ENCODE peak calls at places on chromosomes 4 and X, in six cellular contexts. One of them, this sample, is unnamed.
A peak's percentile ranks its signal among the peaks of the same experiment; 100 is the strongest.

GRCh38 chr4:33715996-33716395 is 2528.3 kb downstream of the ARAP2 start:
- DNase-seq in CD8-positive, alpha-beta memory T cell: no peak
- DNase-seq in PC-3: peak; percentile 79
- DNase-seq in tibial nerve: no peak
- DNase-seq in MM.1S: peak; percentile 32
- DNase-seq in CD8-positive, alpha-beta T cell: no peak
- DNase-seq in this sample: no peak

GRCh38 chr4:29710519-29710918 is 1009.6 kb upstream of the PCDH7 start:
- DNase-seq in CD8-positive, alpha-beta memory T cell: no peak
- DNase-seq in PC-3: no peak
- DNase-seq in tibial nerve: no peak
- DNase-seq in MM.1S: no peak
- DNase-seq in CD8-positive, alpha-beta T cell: no peak
- DNase-seq in this sample: no peak

GRCh38 chr4:13970349-13970748 is 342.8 kb upstream of the BOD1L1 start:
- DNase-seq in CD8-positive, alpha-beta memory T cell: no peak
- DNase-seq in PC-3: no peak
- DNase-seq in tibial nerve: no peak
- DNase-seq in MM.1S: no peak
- DNase-seq in CD8-positive, alpha-beta T cell: no peak
- DNase-seq in this sample: no peak

GRCh38 chr4:1195894-1196401 is 23.6 kb upstream of the SPON2 start:
- DNase-seq in CD8-positive, alpha-beta memory T cell: no peak
- DNase-seq in PC-3: no peak
- DNase-seq in tibial nerve: no peak
- DNase-seq in MM.1S: no peak
- DNase-seq in CD8-positive, alpha-beta T cell: no peak
- DNase-seq in this sample: no peak

GRCh38 chr4:183721207-183722081 is 62.4 kb downstream of the TRAPPC11 start:
- DNase-seq in CD8-positive, alpha-beta memory T cell: peak; percentile 16
- DNase-seq in PC-3: no peak
- DNase-seq in tibial nerve: no peak
- DNase-seq in MM.1S: peak; percentile 74
- DNase-seq in CD8-positive, alpha-beta T cell: no peak
- DNase-seq in this sample: peak; percentile 92

GRCh38 chrX:292900-293897 is 12.0 kb downstream of the PLCXD1 start:
- DNase-seq in CD8-positive, alpha-beta memory T cell: no peak
- DNase-seq in PC-3: no peak
- DNase-seq in tibial nerve: no peak
- DNase-seq in MM.1S: no peak
- DNase-seq in CD8-positive, alpha-beta T cell: no peak
- DNase-seq in this sample: no peak

GRCh38 chr4:87188063-87188462 is 32.4 kb downstream of the KLHL8 start:
- DNase-seq in CD8-positive, alpha-beta memory T cell: no peak
- DNase-seq in PC-3: peak; percentile 58
- DNase-seq in tibial nerve: no peak
- DNase-seq in MM.1S: no peak
- DNase-seq in CD8-positive, alpha-beta T cell: no peak
- DNase-seq in this sample: no peak

GRCh38 chr4:73726000-73726399 is 14.4 kb upstream of the CXCL8 start:
- DNase-seq in CD8-positive, alpha-beta memory T cell: no peak
- DNase-seq in PC-3: peak; percentile 99
- DNase-seq in tibial nerve: no peak
- DNase-seq in MM.1S: no peak
- DNase-seq in CD8-positive, alpha-beta T cell: no peak
- DNase-seq in this sample: no peak

GRCh38 chr4:86452323-86452995 is 92.6 kb upstream of the MAPK10 start:
- DNase-seq in CD8-positive, alpha-beta memory T cell: no peak
- DNase-seq in PC-3: no peak
- DNase-seq in tibial nerve: no peak
- DNase-seq in MM.1S: no peak
- DNase-seq in CD8-positive, alpha-beta T cell: no peak
- DNase-seq in this sample: no peak

GRCh38 chr4:38377195-38377594 is 286.8 kb upstream of the KLF3 start:
- DNase-seq in CD8-positive, alpha-beta memory T cell: no peak
- DNase-seq in PC-3: peak; percentile 5
- DNase-seq in tibial nerve: no peak
- DNase-seq in MM.1S: no peak
- DNase-seq in CD8-positive, alpha-beta T cell: no peak
- DNase-seq in this sample: no peak

GRCh38 chr4:24226667-24227066 is 336.8 kb upstream of the PPARGC1A start:
- DNase-seq in CD8-positive, alpha-beta memory T cell: no peak
- DNase-seq in PC-3: no peak
- DNase-seq in tibial nerve: no peak
- DNase-seq in MM.1S: peak; percentile 72
- DNase-seq in CD8-positive, alpha-beta T cell: no peak
- DNase-seq in this sample: no peak
- H3K4me3 ChIP-seq in CD8-positive, alpha-beta memory T cell: no peak overlapping the region
- H3K4me3 ChIP-seq in PC-3: no peak overlapping the region
- H3K4me3 ChIP-seq in tibial nerve: no peak overlapping the region
- H3K4me3 ChIP-seq in MM.1S: peak overlapping the region; percentile 9
- H3K4me3 ChIP-seq in CD8-positive, alpha-beta T cell: no peak overlapping the region
- H3K4me3 ChIP-seq in this sample: no peak overlapping the region

GRCh38 chr4:126986005-126986404 is 646.8 kb upstream of the INTU start:
- DNase-seq in CD8-positive, alpha-beta memory T cell: no peak
- DNase-seq in PC-3: no peak
- DNase-seq in tibial nerve: no peak
- DNase-seq in MM.1S: no peak
- DNase-seq in CD8-positive, alpha-beta T cell: no peak
- DNase-seq in this sample: no peak
- H3K27ac ChIP-seq in CD8-positive, alpha-beta memory T cell: no peak overlapping the region
- H3K27ac ChIP-seq in PC-3: no peak overlapping the region
- H3K27ac ChIP-seq in tibial nerve: no peak overlapping the region
- H3K27ac ChIP-seq in MM.1S: no peak overlapping the region
- H3K27ac ChIP-seq in CD8-positive, alpha-beta T cell: no peak overlapping the region
- H3K27ac ChIP-seq in this sample: no peak overlapping the region

GRCh38 chr4:123546661-123547060 is 150.1 kb downstream of the SPRY1 start:
- DNase-seq in CD8-positive, alpha-beta memory T cell: no peak
- DNase-seq in PC-3: no peak
- DNase-seq in tibial nerve: no peak
- DNase-seq in MM.1S: no peak
- DNase-seq in CD8-positive, alpha-beta T cell: no peak
- DNase-seq in this sample: peak; percentile 48
- H3K4me3 ChIP-seq in CD8-positive, alpha-beta memory T cell: no peak overlapping the region
- H3K4me3 ChIP-seq in PC-3: no peak overlapping the region
- H3K4me3 ChIP-seq in tibial nerve: no peak overlapping the region
- H3K4me3 ChIP-seq in MM.1S: no peak overlapping the region
- H3K4me3 ChIP-seq in CD8-positive, alpha-beta T cell: no peak overlapping the region
- H3K4me3 ChIP-seq in this sample: no peak overlapping the region

DNA sequence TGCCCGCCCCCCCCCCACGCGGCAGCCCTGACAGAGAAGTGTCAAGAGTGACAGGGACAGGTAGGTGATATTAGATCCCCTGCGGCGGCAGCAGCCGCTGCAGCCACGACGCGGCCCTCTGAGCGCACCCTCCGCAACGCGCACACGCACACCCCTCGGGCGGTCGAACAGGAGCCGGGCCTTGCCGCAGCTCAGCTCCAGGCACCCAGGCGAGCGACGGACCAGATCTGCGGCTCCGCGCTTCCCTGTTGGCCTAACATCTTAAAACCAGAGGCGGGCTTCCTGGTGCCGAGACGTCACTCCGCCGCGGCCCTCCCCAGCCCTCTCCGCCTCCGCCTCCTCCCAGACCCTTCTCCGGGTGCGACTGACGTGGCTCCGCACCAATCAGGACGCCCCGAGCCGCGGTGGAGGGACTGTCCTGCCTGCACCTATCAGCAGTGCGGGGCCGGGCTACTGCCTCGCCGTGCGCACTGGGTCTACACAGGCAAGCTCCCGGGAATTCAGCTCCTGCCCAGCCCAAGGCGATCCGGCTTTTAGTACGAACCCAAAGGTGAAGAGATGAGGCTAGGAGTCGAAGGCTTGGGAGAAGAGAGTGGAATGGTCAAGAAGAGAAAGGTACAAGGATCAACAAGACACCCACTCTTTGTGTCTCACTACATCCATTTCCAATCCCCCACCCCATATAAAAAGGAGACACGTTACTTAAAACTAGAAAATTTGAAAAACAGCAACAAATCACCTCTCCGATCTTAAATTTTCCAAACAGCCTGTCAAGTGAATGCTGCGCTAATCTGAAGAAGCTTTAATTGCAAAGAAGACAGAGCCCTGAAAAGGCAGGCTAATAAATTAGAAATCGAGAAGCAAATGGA is at the start of gene PITX2:
- DNase-seq in CD8-positive, alpha-beta memory T cell: no peak
- DNase-seq in PC-3: no peak
- DNase-seq in tibial nerve: no peak
- DNase-seq in MM.1S: no peak
- DNase-seq in CD8-positive, alpha-beta T cell: no peak
- DNase-seq in this sample: peak; percentile 97
- H3K27ac ChIP-seq in CD8-positive, alpha-beta memory T cell: no peak within 1 kb of the TSS
- H3K27ac ChIP-seq in PC-3: no peak within 1 kb of the TSS
- H3K27ac ChIP-seq in tibial nerve: no peak within 1 kb of the TSS
- H3K27ac ChIP-seq in MM.1S: no peak within 1 kb of the TSS
- H3K27ac ChIP-seq in CD8-positive, alpha-beta T cell: no peak within 1 kb of the TSS
- H3K27ac ChIP-seq in this sample: peak within 1 kb of the TSS; percentile 66

DNA sequence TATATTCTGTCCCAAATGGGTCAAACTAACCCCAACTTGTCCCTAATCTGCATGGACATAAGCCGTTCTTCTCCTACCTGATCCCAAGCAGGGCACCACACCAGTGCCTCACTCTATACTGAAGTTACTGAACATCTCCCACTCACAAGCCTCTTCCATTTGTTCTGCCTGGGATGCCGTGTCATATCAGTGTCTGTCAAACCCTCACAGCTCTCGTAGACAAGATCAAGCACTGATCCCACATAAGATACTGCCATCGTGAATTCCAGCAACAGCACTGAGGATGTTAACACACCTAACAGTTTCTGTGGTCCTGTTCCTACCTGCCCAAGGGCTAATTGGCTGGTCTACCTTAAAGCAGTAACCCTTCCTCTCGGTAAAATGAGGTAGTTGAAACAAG is 162.1 kb downstream of the APBB2 start:
- DNase-seq in CD8-positive, alpha-beta memory T cell: no peak
- DNase-seq in PC-3: no peak
- DNase-seq in tibial nerve: no peak
- DNase-seq in MM.1S: no peak
- DNase-seq in CD8-positive, alpha-beta T cell: no peak
- DNase-seq in this sample: no peak
- H3K4me3 ChIP-seq in CD8-positive, alpha-beta memory T cell: no peak overlapping the region
- H3K4me3 ChIP-seq in PC-3: no peak overlapping the region
- H3K4me3 ChIP-seq in tibial nerve: no peak overlapping the region
- H3K4me3 ChIP-seq in MM.1S: no peak overlapping the region
- H3K4me3 ChIP-seq in CD8-positive, alpha-beta T cell: no peak overlapping the region
- H3K4me3 ChIP-seq in this sample: no peak overlapping the region

GRCh38 chrX:33188881-33189280 is 22.5 kb downstream of the DMD start:
- DNase-seq in CD8-positive, alpha-beta memory T cell: no peak
- DNase-seq in PC-3: no peak
- DNase-seq in tibial nerve: no peak
- DNase-seq in MM.1S: no peak
- DNase-seq in CD8-positive, alpha-beta T cell: no peak
- DNase-seq in this sample: no peak

GRCh38 chrX:33183366-33183765 is 28.0 kb downstream of the DMD start:
- DNase-seq in CD8-positive, alpha-beta memory T cell: no peak
- DNase-seq in PC-3: no peak
- DNase-seq in tibial nerve: peak; percentile 9
- DNase-seq in MM.1S: peak; percentile 92
- DNase-seq in CD8-positive, alpha-beta T cell: no peak
- DNase-seq in this sample: no peak

GRCh38 chrX:33190016-33190415 is 21.3 kb downstream of the DMD start:
- DNase-seq in CD8-positive, alpha-beta memory T cell: no peak
- DNase-seq in PC-3: no peak
- DNase-seq in tibial nerve: no peak
- DNase-seq in MM.1S: no peak
- DNase-seq in CD8-positive, alpha-beta T cell: no peak
- DNase-seq in this sample: no peak

DNA sequence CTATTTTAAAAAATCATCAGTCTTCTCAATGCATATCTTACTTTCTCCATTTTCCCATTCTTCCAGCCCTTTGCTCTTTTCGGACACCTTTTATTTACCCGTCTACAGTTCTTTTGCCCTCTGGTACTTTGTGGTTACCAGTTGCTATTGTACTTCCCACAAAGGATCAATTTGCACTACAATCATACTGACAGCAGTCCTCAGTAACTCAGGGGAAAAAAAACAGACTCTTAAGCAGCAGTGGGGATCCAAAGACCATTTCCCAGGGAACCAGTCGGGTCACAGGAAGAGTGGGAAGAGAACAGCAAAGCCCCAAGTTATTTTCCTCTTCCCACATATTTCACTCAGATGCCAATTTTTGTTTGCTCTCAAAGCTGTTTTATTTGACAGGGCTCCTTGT is 23.1 kb downstream of the DMD start:
- DNase-seq in CD8-positive, alpha-beta memory T cell: no peak
- DNase-seq in PC-3: no peak
- DNase-seq in tibial nerve: no peak
- DNase-seq in MM.1S: no peak
- DNase-seq in CD8-positive, alpha-beta T cell: no peak
- DNase-seq in this sample: no peak
- H3K27ac ChIP-seq in CD8-positive, alpha-beta memory T cell: no peak overlapping the region
- H3K27ac ChIP-seq in PC-3: no peak overlapping the region
- H3K27ac ChIP-seq in tibial nerve: no peak overlapping the region
- H3K27ac ChIP-seq in MM.1S: no peak overlapping the region
- H3K27ac ChIP-seq in CD8-positive, alpha-beta T cell: no peak overlapping the region
- H3K27ac ChIP-seq in this sample: no peak overlapping the region

DNA sequence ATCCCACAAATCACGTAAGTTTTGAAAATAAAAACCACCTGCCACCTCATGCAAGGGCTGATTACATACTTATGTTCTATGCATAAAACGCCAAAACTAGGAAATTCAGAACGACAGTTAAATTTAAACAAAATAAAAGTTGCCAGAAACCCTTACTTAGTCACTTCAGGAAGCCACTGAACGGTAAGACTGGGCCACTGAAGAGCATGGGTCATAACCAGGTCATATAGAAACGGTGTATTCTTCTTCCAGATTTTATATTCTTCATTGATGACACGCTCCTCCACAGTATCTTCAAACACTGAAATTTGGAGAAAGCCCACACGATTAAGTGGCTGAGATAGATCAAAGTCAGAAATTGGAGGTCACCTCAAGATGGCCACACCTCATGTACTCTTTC is 1.2 kb downstream of the RBBP7 start:
- DNase-seq in CD8-positive, alpha-beta memory T cell: no peak
- DNase-seq in PC-3: no peak
- DNase-seq in tibial nerve: no peak
- DNase-seq in MM.1S: no peak
- DNase-seq in CD8-positive, alpha-beta T cell: no peak
- DNase-seq in this sample: no peak
- H3K4me3 ChIP-seq in CD8-positive, alpha-beta memory T cell: peak overlapping the region; percentile 74
- H3K4me3 ChIP-seq in PC-3: peak overlapping the region; percentile 87
- H3K4me3 ChIP-seq in tibial nerve: peak overlapping the region; percentile 63
- H3K4me3 ChIP-seq in MM.1S: peak overlapping the region; percentile 70
- H3K4me3 ChIP-seq in CD8-positive, alpha-beta T cell: peak overlapping the region; percentile 68
- H3K4me3 ChIP-seq in this sample: peak overlapping the region; percentile 53